ENCODE peak calls at places on chromosomes 2 and 18, in eight cellular contexts. Q is tibial nerve, J is endothelial cell of umbilical vein, K is Right ventricle myocardium inferior, E is iPS-NIHi11, H is thoracic aorta, M is D341Med, O is H54. Z is an unnamed sample.

GRCh38 chr2:17878222-17879136 is at the start of gene KCNS3:
- DNase-seq in Q (no peak), J (peak), K (peak), E (peak), H (no peak), M (peak), O (peak), Z (no peak)

GRCh38 chr2:159982842-159983785 is 79.3 kb downstream of the PLA2R1 start:
- DNase-seq in Q (no peak), J (peak), K (no peak), E (no peak), H (no peak), M (no peak), O (no peak), Z (peak)

GRCh38 chr2:3605013-3605961 is 10.4 kb downstream of the COLEC11 start:
- DNase-seq in Q (no peak), J (no peak), K (no peak), E (peak), H (no peak), M (peak), O (no peak), Z (no peak)

GRCh38 chr2:151979694-151980093 is 119.2 kb downstream of the CACNB4 start:
- DNase-seq in Q (no peak), J (no peak), K (no peak), E (no peak), H (no peak), M (no peak), O (no peak), Z (no peak)

GRCh38 chr2:26099933-26100332 is 66.0 kb downstream of the RAB10 start:
- DNase-seq in Q (no peak), J (no peak), K (no peak), E (no peak), H (no peak), M (no peak), O (no peak), Z (no peak)

GRCh38 chr18:79771446-79772107 is 26.2 kb upstream of the KCNG2 start:
- DNase-seq in Q (no peak), J (no peak), K (no peak), E (no peak), H (no peak), M (peak), O (no peak), Z (no peak)

GRCh38 chr18:62964432-62964831 is 249.1 kb downstream of the PHLPP1 start:
- DNase-seq in Q (no peak), J (no peak), K (no peak), E (no peak), H (no peak), M (no peak), O (no peak), Z (no peak)

GRCh38 chr2:29014811-29015414 is 33.8 kb downstream of the TOGARAM2 start:
- DNase-seq in Q (no peak), J (no peak), K (peak), E (no peak), H (no peak), M (no peak), O (peak), Z (peak)

GRCh38 chr18:13804305-13804704 is 19.6 kb upstream of the MC5R start:
- DNase-seq in Q (no peak), J (peak), K (no peak), E (no peak), H (no peak), M (no peak), O (no peak), Z (no peak)

Z was measured in bronchial epithelial cell.